ENCODE peak calls at places on chromosomes 13 and 19, in six cellular contexts. M is stimulated activated CD8-positive, alpha-beta memory T cell treated with anti-CD3 and anti-CD28 coated beads, Interleukin-15, amount 100 ng/mL, for 4 hours; Y is activated naive CD4-positive, alpha-beta T cell treated with Interleukin-2 at 50 U/mL for 16 hours; I is G401; K is progenitor cell of endocrine pancreas; O is activated CD8-positive, alpha-beta memory T cell treated with anti-CD3 and anti-CD28 coated beads for 1 hour. L is an unnamed sample.

GRCh38 chr19:50531171-50531612 is 17.5 kb upstream of the ASPDH start:
- DNase-seq in I (no peak), O (no peak), Y (no peak), K (no peak), M (no peak), L (no peak)

GRCh38 chr19:12766051-12766521 is 9.3 kb downstream of the HOOK2 start:
- DNase-seq in K (peak; percentile 70), O (peak; percentile 57), Y (no peak), M (peak; percentile 53), I (peak; percentile 56), L (no peak)

GRCh38 chr19:15238639-15239155 is 6.4 kb upstream of the EPHX3 start:
- DNase-seq in M (no peak), I (no peak), K (no peak), Y (no peak), O (no peak), L (no peak)

GRCh38 chr13:97219226-97219625 is 2.9 kb upstream of the MBNL2 start:
- DNase-seq in M (no peak), I (no peak), K (no peak), Y (no peak), O (no peak), L (no peak)

GRCh38 chr19:42295831-42296525 is 6.0 kb upstream of the PRR19 start:
- DNase-seq in M (peak; percentile 67), K (peak; percentile 93), O (peak; percentile 87), Y (peak; percentile 91), I (peak; percentile 84), L (no peak)

GRCh38 chr19:38701455-38702063 is 42.7 kb downstream of the CAPN12 start:
- DNase-seq in K (no peak), I (no peak), M (no peak), Y (no peak), O (no peak), L (no peak)

GRCh38 chr13:76693086-76693485 is 193.1 kb downstream of the KCTD12 start:
- DNase-seq in I (no peak), M (no peak), Y (no peak), K (no peak), O (no peak), L (no peak)

GRCh38 chr13:100125946-100126345 is 37.1 kb downstream of the PCCA start:
- DNase-seq in O (no peak), Y (no peak), K (no peak), I (no peak), M (no peak), L (no peak)

GRCh38 chr13:20570540-20570939 is 3.6 kb downstream of the IFT88 start:
- DNase-seq in Y (no peak), I (no peak), O (no peak), M (no peak), K (no peak), L (no peak)

GRCh38 chr13:93963266-93964131 is 516.0 kb downstream of the DCT start:
- DNase-seq in O (no peak), I (no peak), Y (no peak), K (no peak), M (no peak), L (no peak)

GRCh38 chr19:45364696-45365095 is 5.7 kb downstream of the ERCC2 start:
- DNase-seq in Y (no peak), I (no peak), O (no peak), K (no peak), M (no peak), L (no peak)

GRCh38 chr19:10852098-10852800 is 4.0 kb downstream of the C19orf38 start:
- DNase-seq in Y (no peak), M (no peak), O (no peak), K (no peak), I (no peak), L (no peak)

GRCh38 chr13:84917252-84917878 is 881.9 kb downstream of the SLITRK6 start:
- DNase-seq in I (peak; percentile 42), M (no peak), Y (no peak), K (no peak), O (no peak), L (no peak)

GRCh38 chr19:43765109-43765876 is 10.5 kb upstream of the SMG9 start:
- DNase-seq in K (no peak), Y (peak; percentile 89), M (peak; percentile 51), O (peak; percentile 49), I (no peak), L (no peak)

GRCh38 chr19:38023245-38023644 is 116.2 kb downstream of the SIPA1L3 start:
- DNase-seq in M (no peak), O (no peak), Y (no peak), I (no peak), K (no peak), L (no peak)

GRCh38 chr19:6668696-6669095 is 1.3 kb downstream of the TNFSF14 start:
- DNase-seq in O (no peak), K (no peak), Y (peak; percentile 48), M (peak; percentile 26), I (no peak), L (no peak)

GRCh38 chr19:4052993-4053422 is 13.7 kb downstream of the ZBTB7A start:
- DNase-seq in M (no peak), O (no peak), I (no peak), Y (no peak), K (no peak), L (no peak)

GRCh38 chr19:18849838-18850400 is 18.2 kb downstream of the UPF1 start:
- DNase-seq in O (no peak), I (no peak), Y (no peak), M (no peak), K (no peak), L (no peak)

GRCh38 chr13:112879283-112879833 is 89.7 kb upstream of the MCF2L start:
- DNase-seq in M (no peak), K (no peak), Y (no peak), I (no peak), O (no peak), L (no peak)

GRCh38 chr13:94706854-94707399 is 5.4 kb downstream of the SOX21 start:
- DNase-seq in I (peak; percentile 24), Y (no peak), O (no peak), K (no peak), M (no peak), L (no peak)

GRCh38 chr19:28242317-28242927 is 970.5 kb downstream of the UQCRFS1 start:
- DNase-seq in O (no peak), K (no peak), M (no peak), Y (no peak), I (no peak), L (no peak)

GRCh38 chr13:91601273-91601672 is 202.9 kb downstream of the GPC5 start:
- DNase-seq in Y (no peak), O (no peak), I (no peak), M (no peak), K (no peak), L (no peak)

GRCh38 chr19:48558018-48558684 is 6.2 kb downstream of the SULT2B1 start:
- DNase-seq in M (no peak), O (no peak), Y (no peak), I (no peak), K (no peak), L (no peak)

GRCh38 chr19:55408320-55408836 is 790 bp upstream of the UBE2S start:
- DNase-seq in M (no peak), O (no peak), I (no peak), Y (no peak), K (no peak), L (no peak)

GRCh38 chr13:23558675-23559536 is 11.3 kb upstream of the TNFRSF19 start:
- DNase-seq in Y (no peak), I (no peak), K (no peak), M (no peak), O (no peak), L (no peak)

GRCh38 chr13:112129557-112129956 is 62.6 kb downstream of the SOX1 start:
- DNase-seq in O (no peak), Y (no peak), M (no peak), K (no peak), I (no peak), L (no peak)

GRCh38 chr19:41531438-41532311 is 44.3 kb upstream of the CEACAM21 start:
- DNase-seq in K (no peak), I (no peak), O (peak; percentile 48), Y (peak; percentile 82), M (peak; percentile 60), L (peak; percentile 66)

GRCh38 chr19:41691268-41691970 is 3.3 kb upstream of the CEACAM7 start:
- DNase-seq in I (no peak), Y (peak; percentile 12), O (no peak), K (no peak), M (no peak), L (no peak)

GRCh38 chr19:21947775-21948174 is 63.0 kb downstream of the ZNF208 start:
- DNase-seq in O (no peak), K (no peak), I (no peak), M (no peak), Y (no peak), L (no peak)

GRCh38 chr19:13014101-13014920 is 19.0 kb downstream of the NFIX start:
- DNase-seq in Y (no peak), K (no peak), M (no peak), O (no peak), I (peak; percentile 84), L (no peak)

GRCh38 chr13:41905600-41906254 is 55.2 kb downstream of the VWA8 start:
- DNase-seq in O (no peak), Y (no peak), K (no peak), I (peak; percentile 21), M (no peak), L (no peak)

GRCh38 chr13:37602743-37603381 is 4.3 kb upstream of the POSTN start:
- DNase-seq in I (no peak), K (no peak), M (no peak), Y (no peak), O (no peak), L (no peak)

GRCh38 chr13:71056581-71056980 is 810.4 kb downstream of the DACH1 start:
- DNase-seq in K (no peak), O (no peak), Y (no peak), M (no peak), I (no peak), L (no peak)

GRCh38 chr19:18834644-18834984 is 2.9 kb downstream of the UPF1 start:
- DNase-seq in O (no peak), K (no peak), I (no peak), Y (no peak), M (no peak), L (no peak)

GRCh38 chr19:40424637-40425449 is 949 bp downstream of the SERTAD1 start:
- DNase-seq in I (no peak), M (no peak), K (no peak), O (no peak), Y (no peak), L (no peak)

GRCh38 chr19:49443366-49444099 is 2.2 kb upstream of the SLC17A7 start:
- DNase-seq in M (peak; percentile 86), I (peak; percentile 100), K (peak; percentile 93), O (peak; percentile 86), Y (peak; percentile 94), L (peak; percentile 87)